ENCODE peak calls at places on chromosomes 5 and 9, in ten cellular contexts. U is stimulated activated effector memory CD8-positive, alpha-beta T cell treated with anti-CD3 and anti-CD28 coated beads, Interleukin-12 subunit alpha, Interleukin-12 subunit beta, amount 100 ng/mL, for 72 hours; V is Peyer's patch; X is Right ventricle myocardium superior; W is stimulated activated naive CD8-positive, alpha-beta T cell treated with anti-CD3 and anti-CD28 coated beads, Interleukin-15, Interleukin-2, amounts not matched to agents 100 U/mL and 50 U/mL, for 24 hours; I is heart right ventricle; F is activated CD4-positive, CD25-positive, alpha-beta regulatory T cell; Q is fibroblast of pulmonary artery; M is amniotic stem cell; H is T-cell. G is an unnamed sample.

GRCh38 chr5:139226131-139226530 is 28.0 kb upstream of the SIL1 start:
- DNase-seq in M (no peak), H (no peak), W (no peak), F (no peak), I (no peak), Q (no peak), U (no peak), X (no peak), V (no peak), G (no peak)

GRCh38 chr5:148457183-148457620 is 73.4 kb downstream of the FBXO38 start:
- DNase-seq in X (no peak), H (peak; percentile 13), M (no peak), W (peak; percentile 14), Q (no peak), V (no peak), U (no peak), F (no peak), I (no peak), G (peak; percentile 28)

GRCh38 chr9:128718047-128718446 is 5.9 kb downstream of the ZDHHC12 start:
- DNase-seq in U (no peak), F (no peak), V (no peak), M (no peak), Q (no peak), I (no peak), X (peak; percentile 25), W (no peak), H (no peak), G (no peak)

GRCh38 chr5:120088831-120089230 is 375.3 kb upstream of the PRR16 start:
- DNase-seq in V (no peak), W (no peak), H (no peak), Q (no peak), F (no peak), X (no peak), M (no peak), I (no peak), U (no peak), G (no peak)

GRCh38 chr5:57386958-57387357 is 95.7 kb downstream of the ACTBL2 start:
- DNase-seq in F (no peak), W (no peak), M (peak; percentile 9), Q (peak; percentile 66), V (no peak), U (no peak), H (no peak), I (no peak), X (no peak), G (peak; percentile 20)

GRCh38 chr5:118778951-118779350 is 209.4 kb downstream of the DTWD2 start:
- DNase-seq in V (no peak), F (no peak), X (no peak), W (no peak), H (no peak), U (no peak), I (no peak), Q (no peak), M (no peak), G (no peak)

GRCh38 chr9:96719538-96720315 is 58.2 kb downstream of the ZNF510 start:
- DNase-seq in H (no peak), V (no peak), U (no peak), X (no peak), Q (no peak), W (peak; percentile 3), M (no peak), I (no peak), F (no peak), G (peak; percentile 0)

GRCh38 chr9:34611251-34611810 is 566 bp downstream of the RPP25L start:
- DNase-seq in F (no peak), X (no peak), W (no peak), M (no peak), V (peak; percentile 60), Q (no peak), U (no peak), I (no peak), H (no peak), G (no peak)

GRCh38 chr5:169826618-169827017 is 153.7 kb downstream of the INSYN2B start:
- DNase-seq in W (no peak), F (no peak), X (no peak), H (no peak), I (no peak), M (no peak), Q (peak; percentile 33), V (no peak), U (no peak), G (no peak)

G was measured in lung microvascular endothelial cell.